ENCODE peak calls at places on chromosomes 4 and X, in five cellular contexts. U, Z, T, M and X are unnamed samples.
A peak's percentile ranks its signal among the peaks of the same experiment; 100 is the strongest.

GRCh38 chr4:140047781-140048180 is 106.2 kb downstream of the MAML3 start:
- DNase-seq in U (no peak), Z (no peak), T (no peak), M (no peak), X (no peak)

GRCh38 chr4:84878090-84878489 is 88.4 kb downstream of the WDFY3 start:
- DNase-seq in U (no peak), Z (no peak), T (no peak), M (no peak), X (no peak)

GRCh38 chr4:78706302-78706701 is 69.8 kb upstream of the BMP2K start:
- DNase-seq in U (no peak), Z (no peak), T (peak; percentile 34), M (no peak), X (no peak)

GRCh38 chrX:30612250-30612655 is 34.7 kb upstream of the TASL start:
- DNase-seq in U (peak; percentile 36), Z (no peak), T (no peak), M (no peak), X (no peak)

GRCh38 chr4:143294710-143295109 is 42.0 kb upstream of the GAB1 start:
- DNase-seq in U (no peak), Z (no peak), T (no peak), M (no peak), X (no peak)

GRCh38 chr4:102817021-102817605 is 10.2 kb downstream of the UBE2D3 start:
- DNase-seq in U (no peak), Z (no peak), T (no peak), M (no peak), X (no peak)

GRCh38 chr4:19266566-19266965 is 985.1 kb upstream of the SLIT2 start:
- DNase-seq in U (no peak), Z (no peak), T (no peak), M (no peak), X (no peak)

GRCh38 chr4:183888564-183888963 is 16.5 kb upstream of the STOX2 start:
- DNase-seq in U (no peak), Z (no peak), T (no peak), M (no peak), X (no peak)

GRCh38 chr4:123415977-123416376 is 19.4 kb downstream of the SPRY1 start:
- DNase-seq in U (peak; percentile 82), Z (no peak), T (no peak), M (no peak), X (no peak)

DNA sequence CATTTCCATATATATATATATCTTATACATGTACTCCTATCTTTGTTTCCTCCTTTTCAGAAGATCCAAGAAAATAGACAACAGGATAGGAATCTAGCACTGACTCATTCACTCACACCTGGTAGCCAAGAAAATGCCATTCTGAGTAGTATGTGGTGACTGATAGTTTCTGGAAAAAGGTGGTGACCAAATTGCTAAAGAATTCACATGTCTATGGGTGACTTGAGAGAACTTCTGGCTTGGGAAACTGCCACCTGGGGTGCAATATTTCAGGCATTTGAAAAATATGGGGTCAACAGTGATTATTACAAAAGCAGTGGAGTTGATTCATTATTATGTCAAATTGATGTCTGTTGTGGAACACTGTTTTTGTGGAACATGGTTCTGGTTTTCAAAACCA is 605.1 kb downstream of the PCDH18 start:
- DNase-seq in U (no peak), Z (no peak), T (no peak), M (no peak), X (no peak)
- TF ChIP-seq TAF1 in U (no peak), Z (no peak), T (no peak), M (no peak), X (no peak)

GRCh38 chr4:186758929-186759682 is 35.5 kb upstream of the FAT1 start:
- DNase-seq in U (no peak), Z (peak; percentile 46), T (no peak), M (no peak), X (no peak)
- TF ChIP-seq POLR2AphosphoS5 in U (no peak), Z (peak; percentile 53), T (no peak), M (no peak), X (no peak)

GRCh38 chrX:9269134-9269533 is 195.7 kb upstream of the TBL1X start:
- DNase-seq in U (peak; percentile 23), Z (no peak), T (no peak), M (no peak), X (no peak)

GRCh38 chrX:9278475-9279270 is 186.2 kb upstream of the TBL1X start:
- DNase-seq in U (no peak), Z (no peak), T (no peak), M (no peak), X (no peak)

GRCh38 chrX:9279271-9279596 is 185.6 kb upstream of the TBL1X start:
- DNase-seq in U (no peak), Z (no peak), T (no peak), M (no peak), X (no peak)

GRCh38 chrX:9272166-9272565 is 192.7 kb upstream of the TBL1X start:
- DNase-seq in U (no peak), Z (no peak), T (no peak), M (no peak), X (no peak)

GRCh38 chrX:9273744-9274143 is 191.1 kb upstream of the TBL1X start:
- DNase-seq in U (no peak), Z (no peak), T (no peak), M (no peak), X (no peak)
- TF ChIP-seq TAF1 in U (no peak), Z (no peak), T (no peak), M (no peak), X (no peak)

DNA sequence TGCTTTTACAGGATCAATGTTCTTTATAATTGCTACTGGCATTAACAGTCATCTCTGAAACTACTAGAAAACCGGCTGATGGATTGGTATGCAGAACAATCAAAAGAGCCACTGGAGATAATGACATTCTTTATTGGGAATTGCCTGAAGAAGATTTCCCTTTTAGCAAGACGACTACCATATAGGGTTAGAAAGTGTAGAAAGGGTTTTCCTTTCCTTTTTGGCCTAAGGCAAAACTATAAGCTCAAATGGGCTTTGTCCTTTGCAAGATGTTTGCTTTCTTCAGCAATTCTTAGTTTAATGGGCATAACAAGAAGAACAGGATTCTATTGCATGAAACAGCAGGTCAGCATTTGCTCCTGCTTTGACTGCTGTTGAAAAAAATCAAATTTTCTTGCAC is 214.2 kb upstream of the PCDH10 start:
- DNase-seq in U (no peak), Z (no peak), T (no peak), M (no peak), X (no peak)
- TF ChIP-seq POLR2AphosphoS5 in U (no peak), Z (no peak), T (no peak), M (no peak), X (no peak)

DNA sequence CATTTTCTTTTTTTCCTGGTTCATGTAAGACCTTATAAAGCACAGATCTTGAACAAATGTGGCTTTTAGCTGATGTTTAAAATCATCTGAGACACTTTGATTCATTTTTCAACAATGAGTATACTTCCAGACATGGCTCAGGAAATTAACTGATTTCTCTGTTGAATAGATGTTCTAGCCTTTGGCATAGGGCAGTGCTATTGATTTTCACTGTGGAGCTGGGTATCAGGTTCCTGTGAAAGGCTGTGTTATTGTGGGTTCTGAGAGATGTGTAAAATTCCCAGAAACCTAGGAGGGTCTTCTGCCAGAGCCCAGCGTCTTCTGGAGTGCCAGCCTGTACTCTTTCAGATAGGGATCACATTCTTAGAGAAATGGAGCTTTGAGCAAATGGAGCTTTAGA is 278.9 kb downstream of the EPHA5 start:
- DNase-seq in U (no peak), Z (no peak), T (no peak), M (no peak), X (no peak)
- TF ChIP-seq TAF1 in U (no peak), Z (no peak), T (no peak), M (no peak), X (no peak)

GRCh38 chr4:185142911-185143595 is at the start of gene SLC25A4:
- DNase-seq in U (peak; percentile 77), Z (peak; percentile 96), T (no peak), M (peak; percentile 99), X (peak; percentile 89)
- TF ChIP-seq POLR2AphosphoS5 in U (peak; percentile 89), Z (peak; percentile 90), T (peak; percentile 95), M (peak; percentile 97), X (peak; percentile 95)

GRCh38 chr4:653080-653821 is 20.8 kb downstream of the ATP5ME start:
- DNase-seq in U (no peak), Z (no peak), T (no peak), M (no peak), X (no peak)
- TF ChIP-seq TAF1 in U (no peak), Z (no peak), T (no peak), M (no peak), X (no peak)